ENCODE peak calls at places on chromosomes 5 and 9, in four cellular contexts. N, T, W and O are unnamed samples.

GRCh38 chr5:146877783-146878470 is 630 bp downstream of the PPP2R2B start:
- DNase-seq in W (peak; percentile 41), N (no peak), T (no peak), O (peak; percentile 39)

GRCh38 chr9:134125413-134126095 is 10.3 kb upstream of the WDR5 start:
- DNase-seq in N (no peak), W (no peak), T (no peak), O (no peak)

GRCh38 chr5:172173771-172174170 is 14.3 kb downstream of the STK10 start:
- DNase-seq in T (no peak), W (peak; percentile 62), N (peak; percentile 46), O (no peak)

GRCh38 chr5:177131352-177131710 is 2.2 kb upstream of the NSD1 start:
- DNase-seq in T (no peak), N (no peak), W (no peak), O (no peak)

GRCh38 chr9:81894891-81895290 is 33.3 kb upstream of the SPATA31D4 start:
- DNase-seq in T (no peak), W (no peak), N (no peak), O (no peak)

GRCh38 chr9:134166374-134166773 is 2.0 kb upstream of the RNU6ATAC start:
- DNase-seq in W (no peak), N (no peak), T (no peak), O (no peak)

GRCh38 chr5:148970228-148970627 is 92.6 kb downstream of the SH3TC2 start:
- DNase-seq in N (no peak), T (no peak), W (no peak), O (no peak)

GRCh38 chr9:121675969-121676822 is 24.8 kb downstream of the DAB2IP start:
- DNase-seq in T (no peak), W (no peak), N (no peak), O (no peak)

GRCh38 chr9:90517103-90517502 is 125.5 kb downstream of the DIRAS2 start:
- DNase-seq in T (no peak), W (no peak), N (no peak), O (no peak)

GRCh38 chr9:136858844-136859757 is 7.0 kb downstream of the MAMDC4 start:
- DNase-seq in W (no peak), N (peak; percentile 30), T (no peak), O (no peak)